ENCODE peak calls at places on chromosomes 3 and 15, in ten cellular contexts. Q is Caco-2; U is GM12865; L is activated CD4-positive, CD25-positive, alpha-beta regulatory T cell; I is stimulated activated naive CD8-positive, alpha-beta T cell treated with anti-CD3 and anti-CD28 coated beads, Interleukin-15, Interleukin-2, amounts not matched to agents 100 U/mL and 50 U/mL, for 24 hours; E is cardiac muscle cell; H is stimulated activated CD4-positive, alpha-beta T cell treated with anti-CD3 and anti-CD28 coated beads, Interleukin-2, amount 100 ng/mL, for 48 hours; N is psoas muscle; X is dermis microvascular lymphatic vessel endothelial cell; W is esophagus muscularis mucosa. P is an unnamed sample.

GRCh38 chr3:113035387-113035982 is 44.7 kb downstream of the GTPBP8 start:
- DNase-seq in Q (peak), U (peak), L (no peak), I (peak), E (peak), H (peak), N (no peak), X (peak), W (no peak), P (peak)

GRCh38 chr3:60017631-60018030 is 967.8 kb upstream of the CFAP20DC start:
- DNase-seq in Q (no peak), U (peak), L (no peak), I (peak), E (no peak), H (peak), N (no peak), X (no peak), W (no peak), P (no peak)

GRCh38 chr3:85321892-85322291 is 363.1 kb downstream of the CADM2 start:
- DNase-seq in Q (no peak), U (no peak), L (no peak), I (no peak), E (no peak), H (no peak), N (no peak), X (no peak), W (no peak), P (no peak)

GRCh38 chr15:75455424-75455981 is 4.0 kb upstream of the SIN3A start:
- DNase-seq in Q (peak), U (peak), L (peak), I (peak), E (peak), H (peak), N (peak), X (peak), W (peak), P (peak)

GRCh38 chr3:14441240-14441919 is 39.0 kb downstream of the SLC6A6 start:
- DNase-seq in Q (no peak), U (no peak), L (no peak), I (no peak), E (no peak), H (no peak), N (no peak), X (no peak), W (no peak), P (no peak)

GRCh38 chr3:16319723-16320122 is 54.7 kb downstream of the OXNAD1 start:
- DNase-seq in Q (no peak), U (no peak), L (no peak), I (no peak), E (no peak), H (no peak), N (no peak), X (no peak), W (peak), P (no peak)

GRCh38 chr15:52247032-52247431 is 48.6 kb downstream of the MYO5C start:
- DNase-seq in Q (no peak), U (no peak), L (no peak), I (no peak), E (no peak), H (no peak), N (no peak), X (no peak), W (no peak), P (peak)

GRCh38 chr15:93047621-93048425 is 41.2 kb downstream of the RGMA start:
- DNase-seq in Q (no peak), U (no peak), L (no peak), I (no peak), E (no peak), H (no peak), N (no peak), X (no peak), W (no peak), P (no peak)

GRCh38 chr15:98504998-98505397 is 143.3 kb upstream of the IGF1R start:
- DNase-seq in Q (no peak), U (no peak), L (no peak), I (no peak), E (no peak), H (no peak), N (no peak), X (no peak), W (no peak), P (no peak)

GRCh38 chr15:59993950-59994401 is 10.1 kb upstream of the FOXB1 start:
- DNase-seq in Q (no peak), U (no peak), L (no peak), I (no peak), E (peak), H (no peak), N (no peak), X (no peak), W (no peak), P (no peak)

GRCh38 chr3:89049119-89049518 is 58.3 kb upstream of the EPHA3 start:
- DNase-seq in Q (peak), U (peak), L (no peak), I (no peak), E (peak), H (no peak), N (no peak), X (no peak), W (no peak), P (peak)

GRCh38 chr3:33218072-33218445 is 551 bp downstream of the SUSD5 start:
- DNase-seq in Q (no peak), U (no peak), L (no peak), I (no peak), E (no peak), H (no peak), N (no peak), X (no peak), W (no peak), P (no peak)

GRCh38 chr15:95864467-95864886 is 466.0 kb upstream of the NR2F2 start:
- DNase-seq in Q (no peak), U (peak), L (no peak), I (no peak), E (no peak), H (no peak), N (no peak), X (no peak), W (no peak), P (no peak)

GRCh38 chr3:124281453-124282316 is 289.8 kb upstream of the ROPN1 start:
- DNase-seq in Q (peak), U (peak), L (no peak), I (no peak), E (peak), H (no peak), N (no peak), X (peak), W (peak), P (peak)

GRCh38 chr15:31526916-31527690 is 200.5 kb downstream of the KLF13 start:
- DNase-seq in Q (no peak), U (no peak), L (no peak), I (no peak), E (no peak), H (no peak), N (no peak), X (no peak), W (no peak), P (no peak)

GRCh38 chr15:47548189-47548588 is 169.1 kb upstream of the SEMA6D start:
- DNase-seq in Q (no peak), U (no peak), L (no peak), I (no peak), E (no peak), H (no peak), N (no peak), X (no peak), W (no peak), P (no peak)